ENCODE peak calls at places on chromosomes 11 and 22, in six cellular contexts. One of them, this sample, is unnamed. For H3K36me3, the result is how much of the 10 kb centered on the place peaks cover.

GRCh38 chr11:64181506-64182411 is 4.2 kb upstream of the STIP1 start:
- DNase-seq in heart right ventricle: peak
- DNase-seq in lower lobe of right lung: peak
- DNase-seq in endothelial cell of umbilical vein: peak
- DNase-seq in cardiac muscle cell: peak
- DNase-seq in fibroblast of lung: peak
- DNase-seq in this sample: no peak

GRCh38 chr11:129109701-129110100 is 82.4 kb downstream of the ARHGAP32 start:
- DNase-seq in endothelial cell of umbilical vein: no peak
- DNase-seq in cardiac muscle cell: no peak
- DNase-seq in fibroblast of lung: no peak
- DNase-seq in lower lobe of right lung: no peak
- DNase-seq in heart right ventricle: no peak
- DNase-seq in this sample: no peak

GRCh38 chr22:39518996-39519680 is 1.2 kb upstream of the ATF4 start:
- DNase-seq in cardiac muscle cell: peak
- DNase-seq in lower lobe of right lung: peak
- DNase-seq in heart right ventricle: no peak
- DNase-seq in endothelial cell of umbilical vein: no peak
- DNase-seq in fibroblast of lung: peak
- DNase-seq in this sample: no peak

GRCh38 chr11:504053-504993 is 2.7 kb downstream of the RNH1 start:
- DNase-seq in heart right ventricle: peak
- DNase-seq in endothelial cell of umbilical vein: peak
- DNase-seq in cardiac muscle cell: peak
- DNase-seq in fibroblast of lung: peak
- DNase-seq in lower lobe of right lung: peak
- DNase-seq in this sample: no peak

GRCh38 chr22:28768701-28769393 is 3.6 kb upstream of the CCDC117 start:
- DNase-seq in fibroblast of lung: no peak
- DNase-seq in lower lobe of right lung: no peak
- DNase-seq in endothelial cell of umbilical vein: no peak
- DNase-seq in cardiac muscle cell: no peak
- DNase-seq in heart right ventricle: no peak
- DNase-seq in this sample: no peak

GRCh38 chr11:126992065-126992803 is 8.3 kb downstream of the KIRREL3 start:
- DNase-seq in fibroblast of lung: peak
- DNase-seq in lower lobe of right lung: no peak
- DNase-seq in heart right ventricle: no peak
- DNase-seq in cardiac muscle cell: peak
- DNase-seq in endothelial cell of umbilical vein: no peak
- DNase-seq in this sample: no peak

GRCh38 chr11:58524232-58525036 is 16.5 kb upstream of the OR5B21 start:
- DNase-seq in fibroblast of lung: peak
- DNase-seq in heart right ventricle: peak
- DNase-seq in lower lobe of right lung: no peak
- DNase-seq in cardiac muscle cell: peak
- DNase-seq in endothelial cell of umbilical vein: peak
- DNase-seq in this sample: no peak

GRCh38 chr22:38832005-38832978 is 11.5 kb downstream of the NPTXR start:
- DNase-seq in lower lobe of right lung: peak
- DNase-seq in fibroblast of lung: no peak
- DNase-seq in heart right ventricle: no peak
- DNase-seq in cardiac muscle cell: no peak
- DNase-seq in endothelial cell of umbilical vein: no peak
- DNase-seq in this sample: peak

GRCh38 chr11:44623321-44623715 is 57.9 kb downstream of the CD82 start:
- DNase-seq in heart right ventricle: peak
- DNase-seq in endothelial cell of umbilical vein: peak
- DNase-seq in fibroblast of lung: no peak
- DNase-seq in cardiac muscle cell: no peak
- DNase-seq in lower lobe of right lung: no peak
- DNase-seq in this sample: no peak

GRCh38 chr22:19579113-19579811 is 55.1 kb upstream of the CLDN5 start:
- DNase-seq in cardiac muscle cell: no peak
- DNase-seq in fibroblast of lung: no peak
- DNase-seq in lower lobe of right lung: no peak
- DNase-seq in endothelial cell of umbilical vein: peak
- DNase-seq in heart right ventricle: no peak
- DNase-seq in this sample: no peak

GRCh38 chr11:67055812-67056211 is 835 bp upstream of the RHOD start:
- DNase-seq in lower lobe of right lung: no peak
- DNase-seq in fibroblast of lung: peak
- DNase-seq in endothelial cell of umbilical vein: no peak
- DNase-seq in heart right ventricle: no peak
- DNase-seq in cardiac muscle cell: peak
- DNase-seq in this sample: no peak

GRCh38 chr11:24496728-24497396 is at the start of gene LUZP2:
- DNase-seq in heart right ventricle: no peak
- DNase-seq in cardiac muscle cell: peak
- DNase-seq in endothelial cell of umbilical vein: peak
- DNase-seq in fibroblast of lung: peak
- DNase-seq in lower lobe of right lung: peak
- DNase-seq in this sample: peak

GRCh38 chr11:7088921-7089320 is at the start of gene RBMXL2:
- DNase-seq in endothelial cell of umbilical vein: no peak
- DNase-seq in lower lobe of right lung: peak
- DNase-seq in heart right ventricle: no peak
- DNase-seq in cardiac muscle cell: peak
- DNase-seq in fibroblast of lung: no peak
- DNase-seq in this sample: no peak

GRCh38 chr11:45098929-45099328 is 47.5 kb upstream of the PRDM11 start:
- DNase-seq in lower lobe of right lung: no peak
- DNase-seq in fibroblast of lung: no peak
- DNase-seq in cardiac muscle cell: no peak
- DNase-seq in heart right ventricle: no peak
- DNase-seq in endothelial cell of umbilical vein: no peak
- DNase-seq in this sample: no peak

GRCh38 chr11:71356904-71357303 is 91.3 kb downstream of the DHCR7 start:
- DNase-seq in fibroblast of lung: no peak
- DNase-seq in cardiac muscle cell: no peak
- DNase-seq in endothelial cell of umbilical vein: no peak
- DNase-seq in heart right ventricle: no peak
- DNase-seq in lower lobe of right lung: no peak
- DNase-seq in this sample: no peak

GRCh38 chr11:101996106-101996505 is 51.1 kb upstream of the CFAP300 start:
- DNase-seq in fibroblast of lung: no peak
- DNase-seq in heart right ventricle: no peak
- DNase-seq in lower lobe of right lung: no peak
- DNase-seq in cardiac muscle cell: no peak
- DNase-seq in endothelial cell of umbilical vein: no peak
- DNase-seq in this sample: no peak

GRCh38 chr11:104254347-104254746 is 90.4 kb upstream of the PDGFD start:
- DNase-seq in cardiac muscle cell: peak
- DNase-seq in fibroblast of lung: peak
- DNase-seq in lower lobe of right lung: no peak
- DNase-seq in endothelial cell of umbilical vein: peak
- DNase-seq in heart right ventricle: peak
- DNase-seq in this sample: no peak

GRCh38 chr11:72227316-72228228 is 3.0 kb downstream of the INPPL1 start:
- DNase-seq in fibroblast of lung: peak
- DNase-seq in endothelial cell of umbilical vein: no peak
- DNase-seq in heart right ventricle: no peak
- DNase-seq in lower lobe of right lung: no peak
- DNase-seq in cardiac muscle cell: no peak
- DNase-seq in this sample: no peak

GRCh38 chr11:46239801-46240061 is 37.7 kb upstream of the CREB3L1 start:
- DNase-seq in cardiac muscle cell: peak
- DNase-seq in fibroblast of lung: peak
- DNase-seq in heart right ventricle: no peak
- DNase-seq in endothelial cell of umbilical vein: no peak
- DNase-seq in lower lobe of right lung: no peak
- DNase-seq in this sample: no peak

GRCh38 chr11:45997599-45997998 is 75.1 kb downstream of the LARGE2 start:
- DNase-seq in fibroblast of lung: no peak
- DNase-seq in heart right ventricle: no peak
- DNase-seq in lower lobe of right lung: no peak
- DNase-seq in cardiac muscle cell: no peak
- DNase-seq in endothelial cell of umbilical vein: no peak
- DNase-seq in this sample: no peak

GRCh38 chr11:43360361-43361032 is 1.8 kb downstream of the TTC17 start:
- DNase-seq in lower lobe of right lung: no peak
- DNase-seq in endothelial cell of umbilical vein: no peak
- DNase-seq in heart right ventricle: no peak
- DNase-seq in cardiac muscle cell: peak
- DNase-seq in fibroblast of lung: no peak
- DNase-seq in this sample: no peak

GRCh38 chr11:130145975-130146776 is 13.4 kb upstream of the ST14 start:
- DNase-seq in fibroblast of lung: peak
- DNase-seq in lower lobe of right lung: peak
- DNase-seq in endothelial cell of umbilical vein: peak
- DNase-seq in heart right ventricle: no peak
- DNase-seq in cardiac muscle cell: no peak
- DNase-seq in this sample: peak

GRCh38 chr11:7596975-7597391 is 76.3 kb downstream of the CYB5R2 start:
- DNase-seq in fibroblast of lung: no peak
- DNase-seq in endothelial cell of umbilical vein: no peak
- DNase-seq in heart right ventricle: no peak
- DNase-seq in cardiac muscle cell: no peak
- DNase-seq in lower lobe of right lung: no peak
- DNase-seq in this sample: no peak

GRCh38 chr22:40310081-40310770 is 36.1 kb upstream of the ADSL start:
- DNase-seq in lower lobe of right lung: no peak
- DNase-seq in heart right ventricle: no peak
- DNase-seq in fibroblast of lung: peak
- DNase-seq in endothelial cell of umbilical vein: no peak
- DNase-seq in cardiac muscle cell: peak
- DNase-seq in this sample: no peak

GRCh38 chr11:14012836-14013235 is 50.3 kb downstream of the SPON1 start:
- DNase-seq in endothelial cell of umbilical vein: no peak
- DNase-seq in lower lobe of right lung: no peak
- DNase-seq in heart right ventricle: no peak
- DNase-seq in cardiac muscle cell: no peak
- DNase-seq in fibroblast of lung: peak
- DNase-seq in this sample: no peak

GRCh38 chr22:38098410-38099249 is 11.9 kb downstream of the BAIAP2L2 start:
- DNase-seq in cardiac muscle cell: peak
- DNase-seq in heart right ventricle: no peak
- DNase-seq in fibroblast of lung: peak
- DNase-seq in endothelial cell of umbilical vein: peak
- DNase-seq in lower lobe of right lung: peak
- DNase-seq in this sample: peak

GRCh38 chr11:119078675-119079420 is 5.8 kb upstream of the HMBS start:
- DNase-seq in cardiac muscle cell: no peak
- DNase-seq in lower lobe of right lung: no peak
- DNase-seq in endothelial cell of umbilical vein: no peak
- DNase-seq in fibroblast of lung: no peak
- DNase-seq in heart right ventricle: no peak
- DNase-seq in this sample: no peak
- H3K36me3 ChIP-seq in cardiac muscle cell: under half
- H3K36me3 ChIP-seq in lower lobe of right lung: half or more
- H3K36me3 ChIP-seq in endothelial cell of umbilical vein: under half
- H3K36me3 ChIP-seq in fibroblast of lung: under half
- H3K36me3 ChIP-seq in heart right ventricle: half or more
- H3K36me3 ChIP-seq in this sample: half or more

DNA sequence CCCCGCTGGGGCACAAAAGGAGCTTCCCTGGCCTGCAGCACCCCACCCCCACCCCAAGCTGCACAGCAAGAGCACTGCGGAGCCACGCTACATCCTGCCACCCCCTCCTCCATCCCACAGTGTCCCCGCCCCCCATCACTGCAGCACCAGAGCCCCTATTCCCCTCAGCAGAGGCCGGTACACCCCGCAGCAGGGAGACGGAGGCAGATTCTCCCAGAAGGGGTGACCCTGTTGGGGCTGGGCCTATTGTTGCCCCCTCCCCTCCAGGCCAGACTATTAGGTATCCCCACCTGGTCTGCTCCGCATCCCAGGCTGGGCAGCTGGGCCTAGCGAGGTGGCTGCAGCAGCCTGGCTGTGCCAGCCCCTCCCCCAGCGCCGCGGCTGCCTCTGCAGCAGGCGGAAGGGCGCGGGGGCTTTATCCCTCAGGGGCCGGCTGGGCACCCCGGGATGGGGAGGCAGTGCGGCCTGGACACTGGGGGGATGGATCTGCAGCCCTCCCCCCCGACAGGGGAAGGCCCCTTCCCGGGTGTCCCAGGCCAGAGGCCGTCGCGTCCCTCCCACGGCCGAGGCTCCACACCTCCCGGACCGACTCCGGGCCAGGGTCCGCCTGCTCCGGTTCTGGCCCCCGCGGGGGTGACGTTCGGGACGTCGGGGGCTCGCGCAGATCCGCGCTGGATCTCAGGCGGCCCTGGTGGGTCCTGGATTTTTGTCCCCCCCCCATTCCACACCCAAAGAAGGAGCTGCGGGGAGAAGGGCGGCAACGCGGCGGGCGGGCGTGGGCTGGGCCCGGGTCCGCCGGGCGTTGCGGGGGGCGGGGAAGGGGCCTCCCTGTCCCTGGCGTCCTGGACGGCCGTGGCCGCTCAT is 943 bp downstream of the DUSP8 start:
- DNase-seq in fibroblast of lung: no peak
- DNase-seq in endothelial cell of umbilical vein: no peak
- DNase-seq in heart right ventricle: no peak
- DNase-seq in lower lobe of right lung: no peak
- DNase-seq in cardiac muscle cell: no peak
- DNase-seq in this sample: no peak
- TF ChIP-seq CTCF in fibroblast of lung: no peak
- TF ChIP-seq CTCF in endothelial cell of umbilical vein: no peak
- TF ChIP-seq CTCF in heart right ventricle: no peak
- TF ChIP-seq CTCF in lower lobe of right lung: no peak
- TF ChIP-seq CTCF in cardiac muscle cell: no peak
- TF ChIP-seq CTCF in this sample: no peak

DNA sequence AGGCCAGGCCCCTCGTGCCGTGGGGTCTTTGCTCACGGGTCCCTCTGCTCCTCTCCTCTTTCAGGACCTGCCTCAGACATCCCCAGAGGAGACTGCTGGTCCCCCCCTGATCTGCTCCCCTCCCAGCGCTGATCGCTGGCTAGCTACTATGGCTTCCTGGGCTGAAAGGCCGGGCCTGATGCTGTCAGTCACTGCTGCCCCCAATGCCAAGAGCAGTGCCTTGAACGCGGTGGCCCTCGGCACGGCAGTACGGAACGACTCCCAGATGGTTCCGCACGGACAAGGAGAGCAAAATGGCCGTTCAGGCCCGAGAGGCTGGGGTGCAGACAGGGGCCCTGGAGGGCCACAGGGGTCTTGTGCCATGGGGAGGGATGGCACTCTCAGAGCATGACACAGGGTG is 21.5 kb downstream of the SULT4A1 start:
- DNase-seq in lower lobe of right lung: no peak
- DNase-seq in heart right ventricle: no peak
- DNase-seq in endothelial cell of umbilical vein: no peak
- DNase-seq in fibroblast of lung: no peak
- DNase-seq in cardiac muscle cell: no peak
- DNase-seq in this sample: no peak
- H3K4me3 ChIP-seq in lower lobe of right lung: no peak
- H3K4me3 ChIP-seq in heart right ventricle: no peak
- H3K4me3 ChIP-seq in endothelial cell of umbilical vein: no peak
- H3K4me3 ChIP-seq in fibroblast of lung: no peak
- H3K4me3 ChIP-seq in cardiac muscle cell: no peak
- H3K4me3 ChIP-seq in this sample: no peak

DNA sequence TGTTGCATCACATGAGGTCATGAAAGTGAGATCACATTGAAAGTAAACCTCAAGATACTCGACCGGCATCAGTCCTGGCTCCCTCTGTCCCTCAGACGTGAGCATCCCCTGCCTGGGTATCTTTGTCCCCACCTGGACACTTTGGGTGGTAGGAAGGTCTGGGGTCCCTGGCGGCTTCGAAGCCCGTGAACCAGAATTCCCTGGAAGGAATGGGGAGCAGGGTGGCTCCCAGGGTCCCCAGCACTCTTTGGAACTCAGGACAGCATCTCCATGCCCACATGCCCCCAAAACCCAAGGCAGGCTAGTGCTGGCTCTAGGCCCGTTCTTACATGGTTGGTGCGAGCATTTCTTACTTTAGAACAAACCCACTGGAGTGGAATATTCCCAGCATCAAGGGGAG is 7.5 kb downstream of the DERL3 start:
- DNase-seq in endothelial cell of umbilical vein: no peak
- DNase-seq in heart right ventricle: no peak
- DNase-seq in cardiac muscle cell: no peak
- DNase-seq in lower lobe of right lung: peak
- DNase-seq in fibroblast of lung: no peak
- DNase-seq in this sample: peak
- H3K36me3 ChIP-seq in endothelial cell of umbilical vein: half or more
- H3K36me3 ChIP-seq in heart right ventricle: half or more
- H3K36me3 ChIP-seq in cardiac muscle cell: under half
- H3K36me3 ChIP-seq in lower lobe of right lung: half or more
- H3K36me3 ChIP-seq in fibroblast of lung: under half
- H3K36me3 ChIP-seq in this sample: half or more

This sample was measured in RWPE2.